ENCODE peak calls at places on chromosomes 11 and 22, in five cellular contexts. C is adipocyte, J is upper lobe of right lung, V is tibial nerve, R is sigmoid colon. N is an unnamed sample.
A peak's percentile ranks its signal among the peaks of the same experiment; 100 is the strongest.

GRCh38 chr22:41841085-41841712 is 8.3 kb downstream of the SREBF2 start:
- DNase-seq in C (peak; percentile 53), J (no peak), V (peak; percentile 55), R (no peak), N (no peak)

GRCh38 chr11:86174101-86175046 is 70.2 kb upstream of the EED start:
- DNase-seq in C (peak; percentile 93), J (no peak), V (peak; percentile 64), R (peak; percentile 74), N (peak; percentile 99)

GRCh38 chr11:83063073-83063754 is 8.5 kb downstream of the RAB30 start:
- DNase-seq in C (peak; percentile 87), J (no peak), V (no peak), R (no peak), N (no peak)

GRCh38 chr11:63142459-63142858 is 1.6 kb downstream of the SLC22A24 start:
- DNase-seq in C (no peak), J (no peak), V (no peak), R (no peak), N (no peak)

GRCh38 chr22:17726561-17727243 is 47.6 kb downstream of the BID start:
- DNase-seq in C (peak; percentile 77), J (no peak), V (no peak), R (no peak), N (no peak)

GRCh38 chr22:31250740-31251330 is 38.7 kb downstream of the LIMK2 start:
- DNase-seq in C (peak; percentile 46), J (no peak), V (no peak), R (no peak), N (no peak)

GRCh38 chr11:37914859-37915258 is 1316.8 kb upstream of the RAG2 start:
- DNase-seq in C (no peak), J (no peak), V (no peak), R (no peak), N (no peak)

GRCh38 chr11:34837246-34837856 is 78.8 kb downstream of the APIP start:
- DNase-seq in C (no peak), J (no peak), V (no peak), R (no peak), N (no peak)

GRCh38 chr11:118528511-118528910 is 1.2 kb downstream of the TTC36 start:
- DNase-seq in C (no peak), J (no peak), V (no peak), R (no peak), N (no peak)

GRCh38 chr11:108518581-108518980 is 20.4 kb upstream of the POGLUT3 start:
- DNase-seq in C (no peak), J (no peak), V (no peak), R (no peak), N (no peak)

GRCh38 chr22:38203090-38203810 is 1.5 kb downstream of the MAFF start:
- DNase-seq in C (peak; percentile 51), J (peak; percentile 85), V (no peak), R (peak; percentile 81), N (no peak)

GRCh38 chr22:45319319-45319675 is 9.6 kb downstream of the FAM118A start:
- DNase-seq in C (peak; percentile 29), J (no peak), V (no peak), R (peak; percentile 85), N (peak; percentile 87)

GRCh38 chr11:33696411-33696810 is 4.2 kb downstream of the C11orf91 start:
- DNase-seq in C (no peak), J (no peak), V (no peak), R (no peak), N (no peak)

GRCh38 chr11:2644844-2645778 is 54.7 kb downstream of the KCNQ1OT1 start:
- DNase-seq in C (no peak), J (no peak), V (no peak), R (no peak), N (no peak)

GRCh38 chr11:2649400-2649799 is 50.4 kb downstream of the KCNQ1OT1 start:
- DNase-seq in C (no peak), J (no peak), V (no peak), R (no peak), N (no peak)

GRCh38 chr11:2647953-2648352 is 51.8 kb downstream of the KCNQ1OT1 start:
- DNase-seq in C (no peak), J (no peak), V (no peak), R (no peak), N (no peak)

GRCh38 chr11:2645779-2646118 is 54.0 kb downstream of the KCNQ1OT1 start:
- DNase-seq in C (no peak), J (no peak), V (no peak), R (no peak), N (no peak)

GRCh38 chr11:2647167-2647566 is 52.6 kb downstream of the KCNQ1OT1 start:
- DNase-seq in C (no peak), J (no peak), V (no peak), R (no peak), N (no peak)
- H3K9me3 ChIP-seq in C (peaks cover 100% of the 10 kb centered on the region), J (peaks cover 42% of the 10 kb centered on the region), V (peaks cover 75% of the 10 kb centered on the region), R (peaks cover 43% of the 10 kb centered on the region), N (peaks cover 61% of the 10 kb centered on the region)

GRCh38 chr11:121575963-121576290 is 123.2 kb upstream of the SORL1-AS1 start:
- DNase-seq in C (no peak), J (no peak), V (no peak), R (no peak), N (no peak)
- H3K36me3 ChIP-seq in C (no peaks in the 10 kb centered on the region), J (no peaks in the 10 kb centered on the region), V (no peaks in the 10 kb centered on the region), R (no peaks in the 10 kb centered on the region), N (no peaks in the 10 kb centered on the region)

DNA sequence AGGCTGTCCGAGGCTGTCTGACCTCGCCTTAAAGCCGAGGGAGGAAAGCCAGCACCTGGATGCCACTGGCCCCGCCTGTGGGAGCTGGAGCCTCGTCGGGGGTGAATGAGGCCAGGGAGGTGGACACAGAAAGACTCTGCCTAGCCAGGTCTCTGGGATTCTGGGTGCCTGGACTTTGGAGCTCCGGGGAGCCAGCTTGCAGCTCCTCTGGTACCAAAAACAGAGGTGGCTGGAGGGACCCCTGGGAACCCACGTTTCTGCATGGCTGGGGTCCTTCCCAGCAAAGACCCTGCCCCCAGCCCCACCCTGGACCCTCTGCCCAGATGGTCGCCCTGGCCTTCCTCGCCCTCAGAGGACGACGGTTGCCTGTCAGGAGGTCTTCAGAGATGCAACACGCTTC is 239.7 kb downstream of the BRD1 start:
- DNase-seq in C (no peak), J (peak; percentile 40), V (no peak), R (no peak), N (no peak)
- H3K9me3 ChIP-seq in C (no peaks in the 10 kb centered on the region), J (no peaks in the 10 kb centered on the region), V (no peaks in the 10 kb centered on the region), R (no peaks in the 10 kb centered on the region), N (no peaks in the 10 kb centered on the region)

GRCh38 chr11:78223320-78223954 is 34.7 kb downstream of the USP35 start:
- DNase-seq in C (no peak), J (no peak), V (no peak), R (no peak), N (no peak)

GRCh38 chr11:78226684-78227680 is 38.3 kb downstream of the USP35 start:
- DNase-seq in C (no peak), J (no peak), V (no peak), R (no peak), N (no peak)

GRCh38 chr11:78227906-78228305 is 39.2 kb downstream of the USP35 start:
- DNase-seq in C (no peak), J (no peak), V (no peak), R (no peak), N (no peak)

GRCh38 chr11:78224506-78224905 is 35.8 kb downstream of the USP35 start:
- DNase-seq in C (no peak), J (no peak), V (no peak), R (no peak), N (no peak)

GRCh38 chr11:78224906-78225420 is 36.2 kb downstream of the USP35 start:
- DNase-seq in C (no peak), J (no peak), V (no peak), R (no peak), N (no peak)
- H3K36me3 ChIP-seq in C (peaks cover 63% of the 10 kb centered on the region), J (peaks cover 71% of the 10 kb centered on the region), V (peaks cover 64% of the 10 kb centered on the region), R (peaks cover 21% of the 10 kb centered on the region), N (no peaks in the 10 kb centered on the region)

DNA sequence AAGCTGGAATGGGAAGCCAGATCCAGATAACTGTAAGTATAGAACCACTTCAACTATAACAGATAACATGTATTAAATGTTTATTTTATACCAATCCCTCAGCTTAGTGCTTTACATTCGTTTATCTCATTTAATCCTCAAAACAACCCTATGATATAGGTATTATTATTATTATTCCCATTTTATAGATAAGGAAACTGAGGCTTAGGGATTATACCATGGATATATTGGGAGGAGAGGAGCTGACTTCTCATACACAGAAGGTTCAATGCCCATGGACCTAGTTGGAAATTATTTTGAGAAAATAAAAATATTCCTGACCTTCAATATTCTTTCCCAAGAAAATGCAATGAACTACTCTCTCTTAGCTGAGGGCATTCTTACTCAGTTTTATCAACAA is 140.4 kb upstream of the C11orf58 start:
- DNase-seq in C (no peak), J (no peak), V (no peak), R (no peak), N (no peak)
- H3K9me3 ChIP-seq in C (no peaks in the 10 kb centered on the region), J (no peaks in the 10 kb centered on the region), V (no peaks in the 10 kb centered on the region), R (no peaks in the 10 kb centered on the region), N (no peaks in the 10 kb centered on the region)

GRCh38 chr11:100892886-100893285 is 205.8 kb downstream of the ARHGAP42 start:
- DNase-seq in C (no peak), J (no peak), V (no peak), R (no peak), N (no peak)
- H3K36me3 ChIP-seq in C (no peaks in the 10 kb centered on the region), J (no peaks in the 10 kb centered on the region), V (no peaks in the 10 kb centered on the region), R (no peaks in the 10 kb centered on the region), N (no peaks in the 10 kb centered on the region)

N was measured in MG63.